ENCODE peak calls at places on chromosomes 11 and 22, in four cellular contexts. One of them, this sample, is unnamed.

GRCh38 chr11:70595016-70595415 is 196.7 kb downstream of the CTTN start:
- DNase-seq in HCT116: no peak
- DNase-seq in endothelial cell: no peak
- DNase-seq in AG10803: no peak
- DNase-seq in this sample: no peak

GRCh38 chr22:46069518-46070214 is 80.7 kb upstream of the PPARA start:
- DNase-seq in AG10803: peak
- DNase-seq in HCT116: peak
- DNase-seq in endothelial cell: no peak
- DNase-seq in this sample: peak

GRCh38 chr11:57476223-57476882 is 16.0 kb downstream of the RTN4RL2 start:
- DNase-seq in endothelial cell: no peak
- DNase-seq in HCT116: no peak
- DNase-seq in AG10803: no peak
- DNase-seq in this sample: peak

GRCh38 chr11:79503028-79503427 is 62.2 kb upstream of the TENM4 start:
- DNase-seq in endothelial cell: no peak
- DNase-seq in AG10803: peak
- DNase-seq in HCT116: no peak
- DNase-seq in this sample: no peak

GRCh38 chr22:23675502-23676415 is 15.1 kb upstream of the RGL4 start:
- DNase-seq in HCT116: no peak
- DNase-seq in endothelial cell: no peak
- DNase-seq in AG10803: peak
- DNase-seq in this sample: peak

GRCh38 chr11:460331-461199 is 10.5 kb downstream of the PTDSS2 start:
- DNase-seq in endothelial cell: no peak
- DNase-seq in AG10803: no peak
- DNase-seq in HCT116: no peak
- DNase-seq in this sample: no peak

GRCh38 chr22:18078329-18079041 is 695 bp downstream of the PEX26 start:
- DNase-seq in HCT116: no peak
- DNase-seq in endothelial cell: peak
- DNase-seq in AG10803: peak
- DNase-seq in this sample: peak

GRCh38 chr11:57321996-57322880 is 2.5 kb downstream of the TNKS1BP1 start:
- DNase-seq in AG10803: peak
- DNase-seq in HCT116: peak
- DNase-seq in endothelial cell: peak
- DNase-seq in this sample: peak

GRCh38 chr22:22731374-22731676 is 86.9 kb downstream of the GGTLC2 start:
- DNase-seq in endothelial cell: no peak
- DNase-seq in HCT116: no peak
- DNase-seq in AG10803: no peak
- DNase-seq in this sample: no peak

GRCh38 chr11:62881579-62882427 is 1.1 kb downstream of the SLC3A2 start:
- DNase-seq in AG10803: peak
- DNase-seq in endothelial cell: peak
- DNase-seq in HCT116: peak
- DNase-seq in this sample: peak

GRCh38 chr11:44248109-44248508 is 61.8 kb downstream of the ALX4 start:
- DNase-seq in HCT116: no peak
- DNase-seq in AG10803: peak
- DNase-seq in endothelial cell: no peak
- DNase-seq in this sample: no peak

GRCh38 chr11:92122561-92122960 is 102.1 kb upstream of the FAT3 start:
- DNase-seq in endothelial cell: no peak
- DNase-seq in AG10803: peak
- DNase-seq in HCT116: no peak
- DNase-seq in this sample: no peak

GRCh38 chr22:48779211-48779643 is 1048.4 kb downstream of the BRD1 start:
- DNase-seq in AG10803: no peak
- DNase-seq in HCT116: no peak
- DNase-seq in endothelial cell: no peak
- DNase-seq in this sample: no peak

GRCh38 chr11:134878785-134879184 is 466.7 kb upstream of the B3GAT1 start:
- DNase-seq in endothelial cell: no peak
- DNase-seq in AG10803: no peak
- DNase-seq in HCT116: no peak
- DNase-seq in this sample: no peak

GRCh38 chr22:50048836-50049235 is 9.3 kb downstream of the TTLL8 start:
- DNase-seq in AG10803: no peak
- DNase-seq in HCT116: no peak
- DNase-seq in endothelial cell: no peak
- DNase-seq in this sample: no peak

GRCh38 chr11:2259466-2259830 is 10.9 kb downstream of the ASCL2 start:
- DNase-seq in endothelial cell: no peak
- DNase-seq in HCT116: no peak
- DNase-seq in AG10803: no peak
- DNase-seq in this sample: no peak

GRCh38 chr11:93330446-93330984 is at the start of gene DEUP1:
- DNase-seq in HCT116: no peak
- DNase-seq in endothelial cell: peak
- DNase-seq in AG10803: peak
- DNase-seq in this sample: peak

GRCh38 chr11:64642876-64643257 is 51.8 kb downstream of the SLC22A12 start:
- DNase-seq in HCT116: no peak
- DNase-seq in AG10803: no peak
- DNase-seq in endothelial cell: no peak
- DNase-seq in this sample: no peak

GRCh38 chr11:122108192-122108799 is 7.7 kb downstream of the BLID start:
- DNase-seq in endothelial cell: peak
- DNase-seq in HCT116: peak
- DNase-seq in AG10803: no peak
- DNase-seq in this sample: peak

GRCh38 chr11:124920870-124921609 is 2.0 kb downstream of the HEPN1 start:
- DNase-seq in AG10803: peak
- DNase-seq in endothelial cell: peak
- DNase-seq in HCT116: no peak
- DNase-seq in this sample: peak

GRCh38 chr11:78957481-78958245 is 383.0 kb upstream of the NARS2 start:
- DNase-seq in HCT116: no peak
- DNase-seq in endothelial cell: no peak
- DNase-seq in AG10803: no peak
- DNase-seq in this sample: no peak

GRCh38 chr11:84468255-84468654 is 1158.9 kb downstream of the DLG2 start:
- DNase-seq in HCT116: no peak
- DNase-seq in AG10803: no peak
- DNase-seq in endothelial cell: no peak
- DNase-seq in this sample: no peak

GRCh38 chr11:2574043-2574552 is 125.7 kb downstream of the KCNQ1OT1 start:
- DNase-seq in HCT116: no peak
- DNase-seq in AG10803: no peak
- DNase-seq in endothelial cell: no peak
- DNase-seq in this sample: peak

GRCh38 chr22:49847751-49848689 is 5.6 kb upstream of the ZBED4 start:
- DNase-seq in HCT116: no peak
- DNase-seq in endothelial cell: no peak
- DNase-seq in AG10803: no peak
- DNase-seq in this sample: peak

GRCh38 chr11:120985718-120986569 is 38.0 kb upstream of the TBCEL start:
- DNase-seq in AG10803: peak
- DNase-seq in endothelial cell: peak
- DNase-seq in HCT116: no peak
- DNase-seq in this sample: peak

DNA sequence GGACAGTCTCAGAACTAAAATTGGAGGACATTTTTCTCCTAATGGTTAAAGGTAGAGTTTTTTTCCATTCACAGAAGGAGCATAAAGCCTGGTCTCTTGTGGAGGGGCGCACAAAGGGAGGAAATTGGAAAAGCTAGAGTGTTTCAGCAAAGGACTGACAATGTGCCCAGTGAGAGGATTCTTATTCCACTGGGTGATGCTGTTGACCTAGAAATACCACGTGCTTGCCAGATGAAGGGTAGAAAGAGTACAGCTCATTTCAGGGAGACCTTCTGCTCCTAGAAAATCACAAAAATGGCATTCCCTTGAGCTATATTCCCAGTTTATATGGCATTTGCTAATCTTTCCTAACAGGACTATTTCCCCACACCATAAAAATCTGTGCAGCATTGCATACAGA is 21.1 kb downstream of the MS4A6E start:
- DNase-seq in AG10803: no peak
- DNase-seq in endothelial cell: no peak
- DNase-seq in HCT116: no peak
- DNase-seq in this sample: no peak
- TF ChIP-seq CTCF in AG10803: no peak
- TF ChIP-seq CTCF in endothelial cell: no peak
- TF ChIP-seq CTCF in HCT116: peak
- TF ChIP-seq CTCF in this sample: no peak

DNA sequence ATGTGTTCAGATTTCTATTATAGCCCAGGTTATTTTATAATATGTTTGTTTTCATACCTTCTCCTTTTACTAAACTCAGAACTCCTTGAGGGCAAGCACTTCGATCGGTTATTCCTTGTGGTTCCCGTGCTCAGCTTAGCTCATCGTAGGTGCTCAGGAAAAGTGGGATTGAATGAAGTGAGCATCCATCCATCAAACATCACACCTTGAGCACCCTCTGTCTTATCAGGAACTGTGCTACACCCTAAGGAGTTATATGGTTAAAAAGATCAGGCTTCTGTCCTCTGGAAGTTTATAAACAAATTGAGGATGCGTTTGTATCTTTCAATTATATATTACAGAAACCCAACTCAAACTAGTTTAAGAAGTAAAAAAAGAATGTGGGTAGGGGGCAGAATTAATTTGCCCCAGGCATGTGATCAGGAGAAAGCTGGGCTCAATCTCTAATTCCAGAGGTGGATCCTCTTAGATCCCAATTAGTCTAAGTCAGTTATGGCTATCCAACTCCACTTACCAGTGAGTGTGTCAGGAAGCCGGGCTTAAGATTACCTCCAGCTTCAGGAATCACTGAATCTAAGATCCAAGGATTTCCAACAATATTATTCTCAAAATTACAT is 59.9 kb upstream of the RRAS2 start:
- DNase-seq in endothelial cell: no peak
- DNase-seq in HCT116: peak
- DNase-seq in AG10803: no peak
- DNase-seq in this sample: no peak
- TF ChIP-seq CTCF in endothelial cell: peak
- TF ChIP-seq CTCF in HCT116: peak
- TF ChIP-seq CTCF in AG10803: peak
- TF ChIP-seq CTCF in this sample: no peak

GRCh38 chr11:113895367-113896155 is 9.0 kb upstream of the HTR3B start:
- DNase-seq in endothelial cell: no peak
- DNase-seq in AG10803: no peak
- DNase-seq in HCT116: no peak
- DNase-seq in this sample: peak

GRCh38 chr11:113894421-113894996 is 10.1 kb upstream of the HTR3B start:
- DNase-seq in endothelial cell: peak
- DNase-seq in HCT116: no peak
- DNase-seq in AG10803: no peak
- DNase-seq in this sample: no peak

GRCh38 chr11:113901141-113901540 is 3.5 kb upstream of the HTR3B start:
- DNase-seq in AG10803: no peak
- DNase-seq in endothelial cell: no peak
- DNase-seq in HCT116: no peak
- DNase-seq in this sample: no peak

GRCh38 chr11:113896156-113896879 is 8.3 kb upstream of the HTR3B start:
- DNase-seq in AG10803: peak
- DNase-seq in HCT116: peak
- DNase-seq in endothelial cell: peak
- DNase-seq in this sample: peak
- TF ChIP-seq CTCF in AG10803: peak
- TF ChIP-seq CTCF in HCT116: peak
- TF ChIP-seq CTCF in endothelial cell: peak
- TF ChIP-seq CTCF in this sample: peak

GRCh38 chr11:76615950-76616349 is 54.6 kb downstream of the LRRC32 start:
- DNase-seq in HCT116: no peak
- DNase-seq in AG10803: peak
- DNase-seq in endothelial cell: no peak
- DNase-seq in this sample: no peak
- TF ChIP-seq CTCF in HCT116: no peak
- TF ChIP-seq CTCF in AG10803: no peak
- TF ChIP-seq CTCF in endothelial cell: no peak
- TF ChIP-seq CTCF in this sample: no peak

DNA sequence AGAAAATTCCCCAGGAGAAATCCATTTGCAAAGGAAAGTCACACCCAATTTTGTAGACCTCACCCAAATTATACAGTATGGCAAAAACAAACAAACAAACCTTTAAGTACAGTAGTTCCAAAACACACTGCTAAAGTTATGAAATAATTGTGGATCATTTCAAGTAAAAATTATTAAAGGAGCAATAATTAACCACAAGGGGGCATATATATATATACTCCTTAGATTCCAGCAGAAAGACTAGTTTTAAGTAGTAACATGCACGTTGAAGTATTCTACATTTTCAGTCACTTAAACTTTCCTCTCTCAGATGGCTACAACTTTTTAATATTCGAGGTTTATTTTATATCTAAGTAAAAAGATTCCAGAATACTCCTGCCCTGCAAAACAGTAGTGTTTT is 26.8 kb downstream of the RNF141 start:
- DNase-seq in HCT116: no peak
- DNase-seq in endothelial cell: no peak
- DNase-seq in AG10803: peak
- DNase-seq in this sample: no peak
- TF ChIP-seq CTCF in HCT116: peak
- TF ChIP-seq CTCF in endothelial cell: peak
- TF ChIP-seq CTCF in AG10803: peak
- TF ChIP-seq CTCF in this sample: peak